ENCODE peak calls at places on chromosomes 3 and 15, in ten cellular contexts. V is NCI-H2081; N is suprapubic skin; U is stomach; R is stimulated activated CD4-positive, alpha-beta T cell treated with anti-CD3 and anti-CD28 coated beads, Interleukin-15, amount 100 ng/mL, for 1 hour; C is tibial nerve; X is germinal center; H is hepatocyte; K is hepatic stellate cell; O is tibial artery. L is an unnamed sample.

GRCh38 chr3:160180581-160181216 is 44.5 kb upstream of the C3orf80 start:
- DNase-seq in V (peak), N (no peak), U (no peak), R (no peak), C (no peak), X (no peak), H (peak), K (peak), O (no peak), L (no peak)

GRCh38 chr3:10194328-10195071 is 29.8 kb downstream of the IRAK2 start:
- DNase-seq in V (no peak), N (no peak), U (no peak), R (peak), C (no peak), X (no peak), H (no peak), K (no peak), O (peak), L (no peak)

GRCh38 chr3:124044961-124045360 is 53.0 kb upstream of the ROPN1 start:
- DNase-seq in V (no peak), N (no peak), U (no peak), R (no peak), C (no peak), X (no peak), H (no peak), K (no peak), O (no peak), L (no peak)

GRCh38 chr15:40330368-40330836 is 6.9 kb downstream of the INAFM2 start:
- DNase-seq in V (no peak), N (no peak), U (no peak), R (no peak), C (no peak), X (no peak), H (no peak), K (no peak), O (peak), L (no peak)

GRCh38 chr3:107740992-107741896 is 218.5 kb downstream of the BBX start:
- DNase-seq in V (peak), N (no peak), U (no peak), R (no peak), C (no peak), X (no peak), H (no peak), K (no peak), O (no peak), L (no peak)

GRCh38 chr3:127209155-127209839 is 16.4 kb downstream of the PRR23E start:
- DNase-seq in V (no peak), N (peak), U (peak), R (no peak), C (no peak), X (no peak), H (no peak), K (no peak), O (peak), L (peak)

GRCh38 chr15:59976480-59976879 is 27.6 kb upstream of the FOXB1 start:
- DNase-seq in V (no peak), N (no peak), U (no peak), R (peak), C (no peak), X (no peak), H (no peak), K (no peak), O (no peak), L (no peak)

GRCh38 chr15:65211157-65211982 is at the start of gene CILP:
- DNase-seq in V (peak), N (peak), U (no peak), R (no peak), C (peak), X (no peak), H (peak), K (no peak), O (no peak), L (peak)

GRCh38 chr15:65323071-65323511 is 18.6 kb downstream of the RNU5B-1 start:
- DNase-seq in V (peak), N (no peak), U (no peak), R (no peak), C (no peak), X (no peak), H (peak), K (peak), O (no peak), L (no peak)

GRCh38 chr3:9398715-9399708 is 1.6 kb downstream of the SETD5 start:
- DNase-seq in V (peak), N (no peak), U (no peak), R (no peak), C (no peak), X (peak), H (peak), K (no peak), O (no peak), L (peak)

GRCh38 chr15:46080018-46080417 is 445.2 kb downstream of the SQOR start:
- DNase-seq in V (peak), N (no peak), U (no peak), R (no peak), C (no peak), X (no peak), H (peak), K (no peak), O (no peak), L (no peak)

GRCh38 chr15:76448755-76449154 is 112.2 kb downstream of the ISL2 start:
- DNase-seq in V (no peak), N (no peak), U (no peak), R (no peak), C (no peak), X (no peak), H (no peak), K (no peak), O (no peak), L (no peak)

GRCh38 chr3:194964809-194965208 is 279.1 kb downstream of the FAM43A start:
- DNase-seq in V (no peak), N (peak), U (peak), R (no peak), C (no peak), X (no peak), H (no peak), K (no peak), O (no peak), L (no peak)

GRCh38 chr3:58573638-58574037 is 3.6 kb downstream of the FAM107A start:
- DNase-seq in V (no peak), N (no peak), U (no peak), R (no peak), C (no peak), X (no peak), H (peak), K (no peak), O (no peak), L (no peak)

GRCh38 chr3:16927485-16927884 is 42.7 kb downstream of the PLCL2 start:
- DNase-seq in V (no peak), N (no peak), U (no peak), R (no peak), C (no peak), X (peak), H (no peak), K (no peak), O (no peak), L (no peak)

GRCh38 chr15:40361640-40362039 is 3.6 kb downstream of the DISP2 start:
- DNase-seq in V (no peak), N (no peak), U (no peak), R (no peak), C (no peak), X (no peak), H (no peak), K (no peak), O (no peak), L (no peak)

GRCh38 chr3:188830955-188831354 is 340.8 kb upstream of the TPRG1 start:
- DNase-seq in V (no peak), N (no peak), U (no peak), R (no peak), C (no peak), X (no peak), H (no peak), K (no peak), O (no peak), L (no peak)

GRCh38 chr3:150546226-150547044 is at the start of the genes EIF2A and SERP1:
- DNase-seq in V (peak), N (peak), U (peak), R (peak), C (peak), X (peak), H (peak), K (peak), O (peak), L (peak)

GRCh38 chr3:9194509-9195184 is 54.8 kb downstream of the SRGAP3 start:
- DNase-seq in V (peak), N (no peak), U (no peak), R (no peak), C (no peak), X (no peak), H (no peak), K (no peak), O (no peak), L (peak)

GRCh38 chr3:146078031-146078430 is 83.0 kb downstream of the PLOD2 start:
- DNase-seq in V (no peak), N (no peak), U (no peak), R (no peak), C (no peak), X (no peak), H (no peak), K (no peak), O (no peak), L (no peak)

GRCh38 chr15:90603893-90604292 is 74.2 kb downstream of the CRTC3 start:
- DNase-seq in V (no peak), N (no peak), U (peak), R (no peak), C (no peak), X (no peak), H (no peak), K (peak), O (no peak), L (peak)

L was measured in colonic mucosa.